ENCODE peak calls at places on chromosome 7, in four cellular contexts. One of them, this sample, is unnamed.

GRCh38 chr7:17709127-17709526 is 231.2 kb downstream of the SNX13 start:
- DNase-seq in H1: no peak
- DNase-seq in HepG2: no peak
- DNase-seq in GM12891: no peak
- DNase-seq in this sample: no peak

GRCh38 chr7:128201067-128201689 is 39.9 kb upstream of the LEP start:
- DNase-seq in H1: peak
- DNase-seq in HepG2: no peak
- DNase-seq in GM12891: no peak
- DNase-seq in this sample: no peak

GRCh38 chr7:31950101-31950755 is 120.0 kb downstream of the PDE1C start:
- DNase-seq in H1: no peak
- DNase-seq in HepG2: no peak
- DNase-seq in GM12891: no peak
- DNase-seq in this sample: no peak

GRCh38 chr7:135650831-135651573 is 11.3 kb upstream of the STMP1 start:
- DNase-seq in H1: no peak
- DNase-seq in HepG2: no peak
- DNase-seq in GM12891: no peak
- DNase-seq in this sample: no peak

GRCh38 chr7:39697481-39697880 is 74.1 kb downstream of the RALA start:
- DNase-seq in H1: no peak
- DNase-seq in HepG2: no peak
- DNase-seq in GM12891: no peak
- DNase-seq in this sample: no peak

GRCh38 chr7:13832346-13832745 is 157.1 kb downstream of the ETV1 start:
- DNase-seq in H1: no peak
- DNase-seq in HepG2: no peak
- DNase-seq in GM12891: no peak
- DNase-seq in this sample: no peak

GRCh38 chr7:49776994-49777393 is 3.6 kb downstream of the VWC2 start:
- DNase-seq in H1: peak
- DNase-seq in HepG2: peak
- DNase-seq in GM12891: no peak
- DNase-seq in this sample: no peak

GRCh38 chr7:24601600-24601999 is 28.3 kb downstream of the PALS2 start:
- DNase-seq in H1: no peak
- DNase-seq in HepG2: no peak
- DNase-seq in GM12891: no peak
- DNase-seq in this sample: no peak

GRCh38 chr7:22173884-22174573 is 182.9 kb downstream of the RAPGEF5 start:
- DNase-seq in H1: no peak
- DNase-seq in HepG2: no peak
- DNase-seq in GM12891: peak
- DNase-seq in this sample: no peak

GRCh38 chr7:2242541-2243482 is 786 bp downstream of the NUDT1 start:
- DNase-seq in H1: peak
- DNase-seq in HepG2: peak
- DNase-seq in GM12891: no peak
- DNase-seq in this sample: no peak

GRCh38 chr7:89987665-89988064 is 166.6 kb upstream of the STEAP1 start:
- DNase-seq in H1: no peak
- DNase-seq in HepG2: no peak
- DNase-seq in GM12891: no peak
- DNase-seq in this sample: no peak

GRCh38 chr7:22357311-22358175 is 589 bp upstream of the RAPGEF5 start:
- DNase-seq in H1: peak
- DNase-seq in HepG2: peak
- DNase-seq in GM12891: no peak
- DNase-seq in this sample: no peak

GRCh38 chr7:107035446-107035845 is 9.1 kb upstream of the PRKAR2B start:
- DNase-seq in H1: no peak
- DNase-seq in HepG2: no peak
- DNase-seq in GM12891: no peak
- DNase-seq in this sample: no peak

GRCh38 chr7:105992888-105993287 is 29.8 kb downstream of the CDHR3 start:
- DNase-seq in H1: no peak
- DNase-seq in HepG2: no peak
- DNase-seq in GM12891: no peak
- DNase-seq in this sample: no peak

GRCh38 chr7:130490888-130491771 is 755 bp upstream of the MEST start:
- DNase-seq in H1: peak
- DNase-seq in HepG2: no peak
- DNase-seq in GM12891: no peak
- DNase-seq in this sample: no peak

GRCh38 chr7:83852136-83852535 is 203.2 kb upstream of the SEMA3E start:
- DNase-seq in H1: no peak
- DNase-seq in HepG2: no peak
- DNase-seq in GM12891: no peak
- DNase-seq in this sample: no peak

GRCh38 chr7:81158189-81158588 is 239.3 kb upstream of the SEMA3C start:
- DNase-seq in H1: no peak
- DNase-seq in HepG2: no peak
- DNase-seq in GM12891: no peak
- DNase-seq in this sample: no peak

GRCh38 chr7:82319674-82320118 is 123.9 kb downstream of the CACNA2D1 start:
- DNase-seq in H1: no peak
- DNase-seq in HepG2: no peak
- DNase-seq in GM12891: no peak
- DNase-seq in this sample: no peak

GRCh38 chr7:114086906-114087651 is 168.3 kb upstream of the PPP1R3A start:
- DNase-seq in H1: peak
- DNase-seq in HepG2: no peak
- DNase-seq in GM12891: no peak
- DNase-seq in this sample: no peak

GRCh38 chr7:68224041-68224534 is 1227.5 kb downstream of the TYW1 start:
- DNase-seq in H1: no peak
- DNase-seq in HepG2: no peak
- DNase-seq in GM12891: no peak
- DNase-seq in this sample: no peak

GRCh38 chr7:117458977-117459583 is 20.7 kb upstream of the CFTR start:
- DNase-seq in H1: no peak
- DNase-seq in HepG2: peak
- DNase-seq in GM12891: no peak
- DNase-seq in this sample: no peak

GRCh38 chr7:151862606-151863381 is 14.1 kb downstream of the PRKAG2 start:
- DNase-seq in H1: no peak
- DNase-seq in HepG2: no peak
- DNase-seq in GM12891: no peak
- DNase-seq in this sample: no peak

GRCh38 chr7:123410273-123410928 is 124.0 kb downstream of the IQUB start:
- DNase-seq in H1: no peak
- DNase-seq in HepG2: no peak
- DNase-seq in GM12891: no peak
- DNase-seq in this sample: no peak

GRCh38 chr7:67598469-67598868 is 601.8 kb downstream of the TYW1 start:
- DNase-seq in H1: no peak
- DNase-seq in HepG2: no peak
- DNase-seq in GM12891: no peak
- DNase-seq in this sample: no peak

GRCh38 chr7:10116511-10116910 is 857.2 kb upstream of the PHF14 start:
- DNase-seq in H1: no peak
- DNase-seq in HepG2: no peak
- DNase-seq in GM12891: no peak
- DNase-seq in this sample: no peak

GRCh38 chr7:102883098-102883860 is 29.5 kb upstream of the LRRC17 start:
- DNase-seq in H1: no peak
- DNase-seq in HepG2: no peak
- DNase-seq in GM12891: no peak
- DNase-seq in this sample: no peak

GRCh38 chr7:100080895-100081534 is 508 bp downstream of the ZNF3 start:
- DNase-seq in H1: no peak
- DNase-seq in HepG2: peak
- DNase-seq in GM12891: no peak
- DNase-seq in this sample: no peak

GRCh38 chr7:129829677-129830631 is 122.8 kb downstream of the UBE2H start:
- DNase-seq in H1: peak
- DNase-seq in HepG2: peak
- DNase-seq in GM12891: no peak
- DNase-seq in this sample: no peak

GRCh38 chr7:50303082-50303893 is 1.2 kb upstream of the IKZF1 start:
- DNase-seq in H1: peak
- DNase-seq in HepG2: no peak
- DNase-seq in GM12891: no peak
- DNase-seq in this sample: no peak

GRCh38 chr7:127870231-127870907 is 160.9 kb downstream of the LRRC4 start:
- DNase-seq in H1: no peak
- DNase-seq in HepG2: no peak
- DNase-seq in GM12891: no peak
- DNase-seq in this sample: no peak

GRCh38 chr7:9391221-9391620 is 957.8 kb downstream of the NXPH1 start:
- DNase-seq in H1: no peak
- DNase-seq in HepG2: no peak
- DNase-seq in GM12891: no peak
- DNase-seq in this sample: no peak

GRCh38 chr7:37920619-37921339 is at the start of gene EPDR1:
- DNase-seq in H1: peak
- DNase-seq in HepG2: peak
- DNase-seq in GM12891: no peak
- DNase-seq in this sample: no peak

GRCh38 chr7:2211259-2211575 is 21.5 kb downstream of the MAD1L1 start:
- DNase-seq in H1: no peak
- DNase-seq in HepG2: no peak
- DNase-seq in GM12891: no peak
- DNase-seq in this sample: no peak

GRCh38 chr7:43869018-43869897 is at the start of gene MRPS24:
- DNase-seq in H1: peak
- DNase-seq in HepG2: peak
- DNase-seq in GM12891: peak
- DNase-seq in this sample: peak
- TF ChIP-seq POLR2A in H1: peak
- TF ChIP-seq POLR2A in HepG2: peak
- TF ChIP-seq POLR2A in GM12891: peak
- TF ChIP-seq POLR2A in this sample: peak

DNA sequence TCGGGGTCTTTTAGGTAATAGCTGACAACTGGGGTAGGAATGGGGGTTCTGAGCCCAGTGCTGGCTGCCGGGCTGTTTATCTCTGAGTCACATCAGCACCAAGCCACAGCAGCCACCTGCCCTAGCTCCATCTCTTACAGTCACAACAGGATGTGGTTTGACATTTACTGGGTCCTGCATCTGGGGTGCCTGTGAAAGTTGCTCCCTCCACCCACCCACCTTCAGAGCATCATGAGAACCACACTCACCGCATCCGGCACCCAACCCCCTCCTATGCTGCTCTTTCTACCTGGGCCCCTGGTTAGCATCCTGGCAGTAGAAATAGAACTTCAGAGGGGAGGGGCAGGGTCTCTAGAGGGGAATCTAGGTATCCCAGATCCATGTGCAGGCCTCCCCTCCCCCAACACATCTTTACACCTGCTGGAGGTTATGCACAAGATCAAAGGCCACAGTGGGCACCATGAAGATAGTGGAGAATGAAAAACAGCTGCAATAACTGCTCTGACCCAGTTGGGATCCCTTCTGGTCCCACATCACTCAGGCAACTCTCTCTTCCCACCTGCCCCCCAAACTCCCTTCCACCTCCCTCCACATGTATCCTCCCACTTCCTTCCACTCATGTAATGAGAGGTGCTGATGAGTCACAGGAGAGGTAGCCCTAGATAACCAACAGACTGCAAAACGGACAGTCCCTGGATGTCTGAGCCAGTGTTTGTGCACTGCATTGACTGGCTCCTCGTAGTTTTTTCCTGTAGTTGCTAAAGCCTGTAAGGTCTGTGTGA is 38.2 kb downstream of the PRSS2 start:
- DNase-seq in H1: no peak
- DNase-seq in HepG2: no peak
- DNase-seq in GM12891: no peak
- DNase-seq in this sample: peak
- TF ChIP-seq TAF1 in H1: no peak
- TF ChIP-seq TAF1 in HepG2: no peak
- TF ChIP-seq TAF1 in GM12891: peak
- TF ChIP-seq TAF1 in this sample: no peak

GRCh38 chr7:137893143-137893742 is 46.5 kb upstream of the DGKI start:
- DNase-seq in H1: no peak
- DNase-seq in HepG2: peak
- DNase-seq in GM12891: no peak
- DNase-seq in this sample: no peak

GRCh38 chr7:137886706-137887105 is 39.9 kb upstream of the DGKI start:
- DNase-seq in H1: peak
- DNase-seq in HepG2: no peak
- DNase-seq in GM12891: no peak
- DNase-seq in this sample: no peak

GRCh38 chr7:137888254-137888653 is 41.5 kb upstream of the DGKI start:
- DNase-seq in H1: no peak
- DNase-seq in HepG2: no peak
- DNase-seq in GM12891: no peak
- DNase-seq in this sample: no peak

GRCh38 chr7:137891016-137891655 is 44.4 kb upstream of the DGKI start:
- DNase-seq in H1: no peak
- DNase-seq in HepG2: peak
- DNase-seq in GM12891: no peak
- DNase-seq in this sample: no peak

GRCh38 chr7:137890449-137890916 is 43.7 kb upstream of the DGKI start:
- DNase-seq in H1: no peak
- DNase-seq in HepG2: no peak
- DNase-seq in GM12891: no peak
- DNase-seq in this sample: no peak
- TF ChIP-seq POLR2A in H1: no peak
- TF ChIP-seq POLR2A in HepG2: no peak
- TF ChIP-seq POLR2A in GM12891: no peak
- TF ChIP-seq POLR2A in this sample: no peak

GRCh38 chr7:94364816-94365215 is 29.9 kb upstream of the COL1A2 start:
- DNase-seq in H1: no peak
- DNase-seq in HepG2: no peak
- DNase-seq in GM12891: no peak
- DNase-seq in this sample: no peak
- TF ChIP-seq TAF1 in H1: no peak
- TF ChIP-seq TAF1 in HepG2: no peak
- TF ChIP-seq TAF1 in GM12891: no peak
- TF ChIP-seq TAF1 in this sample: no peak

DNA sequence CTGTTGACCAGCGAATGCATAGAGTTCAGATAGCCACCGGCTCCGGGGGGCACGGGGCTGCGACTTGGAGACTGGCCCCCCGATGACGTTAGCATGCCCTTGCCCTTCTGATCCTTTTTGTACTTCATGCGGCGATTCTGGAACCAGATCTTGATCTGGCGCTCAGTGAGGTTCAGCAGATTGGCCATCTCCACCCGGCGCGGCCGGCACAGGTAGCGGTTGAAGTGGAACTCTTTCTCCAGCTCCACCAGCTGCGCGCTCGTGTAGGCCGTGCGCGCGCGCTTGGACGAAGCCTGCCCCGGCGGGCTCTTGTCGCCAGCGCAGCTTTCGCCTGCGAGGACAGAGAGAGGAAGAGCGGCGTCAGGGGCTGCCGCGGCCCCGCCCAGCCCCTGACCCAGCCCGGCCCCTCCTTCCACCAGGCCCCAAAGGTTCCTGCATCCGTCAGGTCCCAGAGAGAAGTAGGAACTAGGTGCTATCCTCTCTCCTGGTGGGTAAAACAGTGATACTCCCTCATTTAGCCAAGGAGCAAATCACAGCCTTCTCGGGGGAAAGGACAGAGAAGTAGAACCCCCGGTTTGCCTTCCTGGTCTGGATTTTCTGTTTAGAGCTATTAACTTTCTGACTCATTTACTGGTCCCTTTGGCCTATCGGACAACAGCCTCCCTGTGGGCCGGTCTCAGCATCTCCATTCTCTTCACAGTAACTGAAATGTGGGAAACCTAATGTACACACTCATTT is 6.1 kb upstream of the HOXA2 start:
- DNase-seq in H1: peak
- DNase-seq in HepG2: no peak
- DNase-seq in GM12891: no peak
- DNase-seq in this sample: no peak
- TF ChIP-seq POLR2A in H1: no peak
- TF ChIP-seq POLR2A in HepG2: no peak
- TF ChIP-seq POLR2A in GM12891: no peak
- TF ChIP-seq POLR2A in this sample: no peak

This sample was measured in GM12892.